ENCODE peak calls at places on chromosomes 16 and 17, in ten cellular contexts. One of them, this sample, is unnamed.

GRCh38 chr16:66416136-66416535 is 11.0 kb upstream of the BEAN1 start:
- DNase-seq in right atrium auricular region: peak
- DNase-seq in brain microvascular endothelial cell: no peak
- DNase-seq in AG04449: no peak
- DNase-seq in mammary epithelial cell: no peak
- DNase-seq in cardiac muscle cell: no peak
- DNase-seq in neural progenitor cell: no peak
- DNase-seq in adrenal gland: no peak
- DNase-seq in K562: no peak
- DNase-seq in fibroblast of mammary gland: no peak
- DNase-seq in this sample: no peak

GRCh38 chr16:87305505-87306391 is 11.4 kb downstream of the C16orf95 start:
- DNase-seq in brain microvascular endothelial cell: no peak
- DNase-seq in AG04449: peak
- DNase-seq in mammary epithelial cell: peak
- DNase-seq in neural progenitor cell: peak
- DNase-seq in K562: peak
- DNase-seq in adrenal gland: no peak
- DNase-seq in right atrium auricular region: no peak
- DNase-seq in fibroblast of mammary gland: no peak
- DNase-seq in cardiac muscle cell: peak
- DNase-seq in this sample: no peak

GRCh38 chr16:30018731-30019158 is 4.3 kb upstream of the C16orf92 start:
- DNase-seq in mammary epithelial cell: peak
- DNase-seq in neural progenitor cell: no peak
- DNase-seq in fibroblast of mammary gland: no peak
- DNase-seq in AG04449: no peak
- DNase-seq in adrenal gland: no peak
- DNase-seq in K562: no peak
- DNase-seq in right atrium auricular region: no peak
- DNase-seq in brain microvascular endothelial cell: peak
- DNase-seq in cardiac muscle cell: no peak
- DNase-seq in this sample: no peak

GRCh38 chr17:13958773-13959172 is 110.5 kb upstream of the COX10 start:
- DNase-seq in cardiac muscle cell: no peak
- DNase-seq in neural progenitor cell: no peak
- DNase-seq in AG04449: no peak
- DNase-seq in brain microvascular endothelial cell: no peak
- DNase-seq in K562: no peak
- DNase-seq in fibroblast of mammary gland: no peak
- DNase-seq in right atrium auricular region: no peak
- DNase-seq in mammary epithelial cell: no peak
- DNase-seq in adrenal gland: no peak
- DNase-seq in this sample: no peak

GRCh38 chr16:84175351-84176081 is 11.3 kb downstream of the TAF1C start:
- DNase-seq in right atrium auricular region: no peak
- DNase-seq in adrenal gland: peak
- DNase-seq in K562: peak
- DNase-seq in fibroblast of mammary gland: peak
- DNase-seq in cardiac muscle cell: no peak
- DNase-seq in brain microvascular endothelial cell: peak
- DNase-seq in mammary epithelial cell: peak
- DNase-seq in neural progenitor cell: peak
- DNase-seq in AG04449: no peak
- DNase-seq in this sample: peak

GRCh38 chr16:80948886-80949502 is 57.7 kb downstream of the CMC2 start:
- DNase-seq in mammary epithelial cell: no peak
- DNase-seq in right atrium auricular region: no peak
- DNase-seq in fibroblast of mammary gland: peak
- DNase-seq in K562: peak
- DNase-seq in neural progenitor cell: peak
- DNase-seq in cardiac muscle cell: peak
- DNase-seq in adrenal gland: peak
- DNase-seq in brain microvascular endothelial cell: no peak
- DNase-seq in AG04449: no peak
- DNase-seq in this sample: peak

GRCh38 chr17:7029659-7030058 is 6.2 kb upstream of the SLC16A13 start:
- DNase-seq in mammary epithelial cell: no peak
- DNase-seq in K562: no peak
- DNase-seq in cardiac muscle cell: peak
- DNase-seq in adrenal gland: no peak
- DNase-seq in fibroblast of mammary gland: no peak
- DNase-seq in right atrium auricular region: no peak
- DNase-seq in AG04449: no peak
- DNase-seq in neural progenitor cell: no peak
- DNase-seq in brain microvascular endothelial cell: no peak
- DNase-seq in this sample: peak

GRCh38 chr17:14429084-14429483 is 128.2 kb downstream of the HS3ST3B1 start:
- DNase-seq in brain microvascular endothelial cell: no peak
- DNase-seq in right atrium auricular region: no peak
- DNase-seq in fibroblast of mammary gland: no peak
- DNase-seq in K562: no peak
- DNase-seq in cardiac muscle cell: no peak
- DNase-seq in mammary epithelial cell: no peak
- DNase-seq in adrenal gland: no peak
- DNase-seq in neural progenitor cell: no peak
- DNase-seq in AG04449: no peak
- DNase-seq in this sample: no peak

GRCh38 chr16:5415123-5415522 is 317.5 kb upstream of the EEF2KMT start:
- DNase-seq in AG04449: no peak
- DNase-seq in cardiac muscle cell: no peak
- DNase-seq in brain microvascular endothelial cell: no peak
- DNase-seq in adrenal gland: no peak
- DNase-seq in mammary epithelial cell: no peak
- DNase-seq in fibroblast of mammary gland: no peak
- DNase-seq in right atrium auricular region: no peak
- DNase-seq in neural progenitor cell: peak
- DNase-seq in K562: no peak
- DNase-seq in this sample: no peak

GRCh38 chr16:85699628-85700027 is 10.9 kb upstream of the GINS2 start:
- DNase-seq in K562: no peak
- DNase-seq in brain microvascular endothelial cell: peak
- DNase-seq in mammary epithelial cell: no peak
- DNase-seq in fibroblast of mammary gland: peak
- DNase-seq in cardiac muscle cell: peak
- DNase-seq in right atrium auricular region: peak
- DNase-seq in AG04449: peak
- DNase-seq in adrenal gland: peak
- DNase-seq in neural progenitor cell: no peak
- DNase-seq in this sample: no peak

GRCh38 chr17:2195729-2196128 is 107.9 kb downstream of the SMG6 start:
- DNase-seq in adrenal gland: no peak
- DNase-seq in mammary epithelial cell: peak
- DNase-seq in cardiac muscle cell: no peak
- DNase-seq in K562: no peak
- DNase-seq in neural progenitor cell: no peak
- DNase-seq in fibroblast of mammary gland: no peak
- DNase-seq in AG04449: no peak
- DNase-seq in brain microvascular endothelial cell: peak
- DNase-seq in right atrium auricular region: no peak
- DNase-seq in this sample: peak

GRCh38 chr16:70715860-70716357 is 30.1 kb upstream of the MTSS2 start:
- DNase-seq in K562: no peak
- DNase-seq in adrenal gland: peak
- DNase-seq in right atrium auricular region: no peak
- DNase-seq in AG04449: no peak
- DNase-seq in cardiac muscle cell: peak
- DNase-seq in brain microvascular endothelial cell: no peak
- DNase-seq in neural progenitor cell: no peak
- DNase-seq in mammary epithelial cell: no peak
- DNase-seq in fibroblast of mammary gland: no peak
- DNase-seq in this sample: no peak

GRCh38 chr17:64146418-64147109 is 16.6 kb upstream of the ERN1 start:
- DNase-seq in adrenal gland: peak
- DNase-seq in brain microvascular endothelial cell: peak
- DNase-seq in mammary epithelial cell: peak
- DNase-seq in K562: no peak
- DNase-seq in AG04449: no peak
- DNase-seq in fibroblast of mammary gland: peak
- DNase-seq in cardiac muscle cell: peak
- DNase-seq in neural progenitor cell: peak
- DNase-seq in right atrium auricular region: peak
- DNase-seq in this sample: peak

GRCh38 chr16:8346291-8346690 is 244.0 kb downstream of the TMEM114 start:
- DNase-seq in brain microvascular endothelial cell: no peak
- DNase-seq in fibroblast of mammary gland: no peak
- DNase-seq in AG04449: no peak
- DNase-seq in mammary epithelial cell: no peak
- DNase-seq in neural progenitor cell: peak
- DNase-seq in right atrium auricular region: no peak
- DNase-seq in cardiac muscle cell: no peak
- DNase-seq in adrenal gland: no peak
- DNase-seq in K562: peak
- DNase-seq in this sample: peak

DNA sequence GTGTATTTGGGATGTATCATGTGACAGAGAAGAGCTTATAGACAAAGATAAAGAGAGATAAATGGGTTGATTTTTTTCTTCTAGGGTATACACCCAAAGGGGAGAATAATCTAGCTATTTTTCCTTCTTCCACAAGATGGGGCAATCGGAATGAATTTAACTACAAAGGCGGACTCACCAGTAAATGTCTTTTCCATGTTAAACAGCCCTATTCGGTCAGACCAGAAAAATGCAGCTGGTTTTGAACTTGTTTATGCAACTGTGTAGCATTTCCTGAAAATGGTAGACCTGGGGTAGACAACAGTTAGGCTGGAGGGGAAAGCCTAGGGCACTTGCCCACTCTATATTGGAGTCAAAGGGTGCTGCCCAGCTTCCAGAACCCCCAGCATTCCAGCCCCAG is 477.1 kb downstream of the TOX3 start:
- DNase-seq in neural progenitor cell: peak
- DNase-seq in adrenal gland: no peak
- DNase-seq in mammary epithelial cell: peak
- DNase-seq in right atrium auricular region: no peak
- DNase-seq in fibroblast of mammary gland: peak
- DNase-seq in AG04449: no peak
- DNase-seq in brain microvascular endothelial cell: peak
- DNase-seq in K562: no peak
- DNase-seq in cardiac muscle cell: peak
- DNase-seq in this sample: no peak
- TF ChIP-seq CTCF in neural progenitor cell: peak
- TF ChIP-seq CTCF in adrenal gland: no peak
- TF ChIP-seq CTCF in mammary epithelial cell: no peak
- TF ChIP-seq CTCF in right atrium auricular region: no peak
- TF ChIP-seq CTCF in fibroblast of mammary gland: no peak
- TF ChIP-seq CTCF in AG04449: no peak
- TF ChIP-seq CTCF in brain microvascular endothelial cell: peak
- TF ChIP-seq CTCF in K562: no peak
- TF ChIP-seq CTCF in cardiac muscle cell: peak
- TF ChIP-seq CTCF in this sample: no peak

GRCh38 chr17:79799538-79800324 is 2.9 kb upstream of the CBX8 start:
- DNase-seq in right atrium auricular region: no peak
- DNase-seq in brain microvascular endothelial cell: no peak
- DNase-seq in fibroblast of mammary gland: no peak
- DNase-seq in adrenal gland: no peak
- DNase-seq in cardiac muscle cell: no peak
- DNase-seq in K562: no peak
- DNase-seq in mammary epithelial cell: no peak
- DNase-seq in AG04449: no peak
- DNase-seq in neural progenitor cell: peak
- DNase-seq in this sample: no peak
- H3K4me3 ChIP-seq in right atrium auricular region: no peak
- H3K4me3 ChIP-seq in brain microvascular endothelial cell: no peak
- H3K4me3 ChIP-seq in fibroblast of mammary gland: no peak
- H3K4me3 ChIP-seq in adrenal gland: no peak
- H3K4me3 ChIP-seq in cardiac muscle cell: no peak
- H3K4me3 ChIP-seq in K562: no peak
- H3K4me3 ChIP-seq in mammary epithelial cell: no peak
- H3K4me3 ChIP-seq in AG04449: no peak
- H3K4me3 ChIP-seq in neural progenitor cell: no peak
- H3K4me3 ChIP-seq in this sample: no peak

GRCh38 chr16:11715246-11715947 is 27.3 kb downstream of the TXNDC11 start:
- DNase-seq in cardiac muscle cell: no peak
- DNase-seq in brain microvascular endothelial cell: no peak
- DNase-seq in neural progenitor cell: no peak
- DNase-seq in K562: no peak
- DNase-seq in right atrium auricular region: no peak
- DNase-seq in AG04449: no peak
- DNase-seq in mammary epithelial cell: no peak
- DNase-seq in fibroblast of mammary gland: no peak
- DNase-seq in adrenal gland: no peak
- DNase-seq in this sample: peak
- TF ChIP-seq CTCF in cardiac muscle cell: no peak
- TF ChIP-seq CTCF in brain microvascular endothelial cell: no peak
- TF ChIP-seq CTCF in neural progenitor cell: no peak
- TF ChIP-seq CTCF in K562: no peak
- TF ChIP-seq CTCF in right atrium auricular region: no peak
- TF ChIP-seq CTCF in AG04449: no peak
- TF ChIP-seq CTCF in mammary epithelial cell: no peak
- TF ChIP-seq CTCF in fibroblast of mammary gland: no peak
- TF ChIP-seq CTCF in adrenal gland: no peak
- TF ChIP-seq CTCF in this sample: no peak

DNA sequence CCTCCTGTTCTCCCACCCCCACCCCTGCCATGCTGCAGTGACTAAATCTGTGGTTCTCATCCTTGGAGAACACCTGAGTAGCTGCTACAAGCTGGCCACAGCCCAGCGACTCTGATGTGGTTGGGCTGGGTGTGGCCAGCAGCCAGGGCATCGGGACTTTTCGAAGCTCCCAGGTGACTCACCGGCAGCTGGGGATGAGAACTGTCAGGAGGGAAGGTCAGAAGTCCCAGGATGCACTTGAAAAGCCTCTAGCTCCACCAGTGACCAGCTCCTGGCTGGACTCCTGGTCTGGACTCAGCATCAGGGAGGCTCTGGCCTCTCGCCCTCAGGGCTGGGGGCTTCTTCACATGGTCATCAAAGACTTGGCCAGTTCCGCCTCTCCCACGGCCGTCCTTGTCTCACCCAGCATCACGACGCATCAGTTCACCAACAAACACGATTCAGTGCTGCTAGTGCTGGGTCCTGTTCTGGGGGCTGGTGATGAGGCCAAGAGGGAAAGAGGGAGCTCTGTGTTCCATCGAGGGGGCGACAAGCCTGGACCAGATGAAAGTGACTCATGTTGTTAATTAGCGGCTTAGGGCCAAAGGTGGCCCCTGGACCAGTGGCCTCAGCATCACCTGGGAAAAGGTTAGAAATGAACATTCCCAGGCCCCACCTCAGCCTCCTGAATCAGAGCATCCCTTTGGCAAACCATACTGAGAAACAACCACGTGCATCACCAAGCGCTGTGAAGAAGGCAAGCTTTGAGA is 3.9 kb upstream of the C17orf99 start:
- DNase-seq in mammary epithelial cell: peak
- DNase-seq in brain microvascular endothelial cell: peak
- DNase-seq in AG04449: no peak
- DNase-seq in fibroblast of mammary gland: peak
- DNase-seq in right atrium auricular region: no peak
- DNase-seq in neural progenitor cell: no peak
- DNase-seq in adrenal gland: peak
- DNase-seq in K562: peak
- DNase-seq in cardiac muscle cell: no peak
- DNase-seq in this sample: no peak
- H3K4me3 ChIP-seq in mammary epithelial cell: no peak
- H3K4me3 ChIP-seq in brain microvascular endothelial cell: no peak
- H3K4me3 ChIP-seq in AG04449: no peak
- H3K4me3 ChIP-seq in fibroblast of mammary gland: no peak
- H3K4me3 ChIP-seq in right atrium auricular region: no peak
- H3K4me3 ChIP-seq in neural progenitor cell: no peak
- H3K4me3 ChIP-seq in adrenal gland: no peak
- H3K4me3 ChIP-seq in K562: no peak
- H3K4me3 ChIP-seq in cardiac muscle cell: no peak
- H3K4me3 ChIP-seq in this sample: no peak

GRCh38 chr16:20741555-20742285 is at the start of gene THUMPD1:
- DNase-seq in right atrium auricular region: peak
- DNase-seq in cardiac muscle cell: peak
- DNase-seq in adrenal gland: peak
- DNase-seq in K562: peak
- DNase-seq in AG04449: peak
- DNase-seq in neural progenitor cell: peak
- DNase-seq in mammary epithelial cell: peak
- DNase-seq in brain microvascular endothelial cell: peak
- DNase-seq in fibroblast of mammary gland: peak
- DNase-seq in this sample: peak
- TF ChIP-seq CTCF in right atrium auricular region: no peak
- TF ChIP-seq CTCF in cardiac muscle cell: no peak
- TF ChIP-seq CTCF in adrenal gland: no peak
- TF ChIP-seq CTCF in K562: peak
- TF ChIP-seq CTCF in AG04449: peak
- TF ChIP-seq CTCF in neural progenitor cell: peak
- TF ChIP-seq CTCF in mammary epithelial cell: no peak
- TF ChIP-seq CTCF in brain microvascular endothelial cell: peak
- TF ChIP-seq CTCF in fibroblast of mammary gland: no peak
- TF ChIP-seq CTCF in this sample: peak